ENCODE peak calls at places on chromosomes 7 and 10, in nine cellular contexts. One of them, this sample, is unnamed.

GRCh38 chr10:44966129-44966815 is 6.7 kb downstream of the RASSF4 start:
- DNase-seq in mesothelial cell of epicardium: peak; percentile 11
- DNase-seq in dorsolateral prefrontal cortex: no peak
- DNase-seq in A549: no peak
- DNase-seq in C1 segment of cervical spinal cord: no peak
- DNase-seq in AG20443: no peak
- DNase-seq in brain microvascular endothelial cell: no peak
- DNase-seq in T-cell: no peak
- DNase-seq in M059J: peak; percentile 49
- DNase-seq in this sample: no peak

GRCh38 chr10:132135398-132135872 is 51.3 kb upstream of the DPYSL4 start:
- DNase-seq in mesothelial cell of epicardium: no peak
- DNase-seq in dorsolateral prefrontal cortex: peak; percentile 18
- DNase-seq in A549: no peak
- DNase-seq in C1 segment of cervical spinal cord: no peak
- DNase-seq in AG20443: no peak
- DNase-seq in brain microvascular endothelial cell: no peak
- DNase-seq in T-cell: no peak
- DNase-seq in M059J: no peak
- DNase-seq in this sample: no peak

GRCh38 chr10:62231371-62231770 is 37.3 kb downstream of the RTKN2 start:
- DNase-seq in mesothelial cell of epicardium: no peak
- DNase-seq in dorsolateral prefrontal cortex: no peak
- DNase-seq in A549: peak; percentile 36
- DNase-seq in C1 segment of cervical spinal cord: no peak
- DNase-seq in AG20443: peak; percentile 63
- DNase-seq in brain microvascular endothelial cell: peak; percentile 57
- DNase-seq in T-cell: no peak
- DNase-seq in M059J: peak; percentile 83
- DNase-seq in this sample: peak; percentile 55

GRCh38 chr10:80174641-80175395 is 30.5 kb downstream of the ANXA11 start:
- DNase-seq in mesothelial cell of epicardium: no peak
- DNase-seq in dorsolateral prefrontal cortex: no peak
- DNase-seq in A549: no peak
- DNase-seq in C1 segment of cervical spinal cord: no peak
- DNase-seq in AG20443: no peak
- DNase-seq in brain microvascular endothelial cell: no peak
- DNase-seq in T-cell: no peak
- DNase-seq in M059J: no peak
- DNase-seq in this sample: no peak

GRCh38 chr10:88209837-88210552 is 346.6 kb downstream of the PTEN start:
- DNase-seq in mesothelial cell of epicardium: no peak
- DNase-seq in dorsolateral prefrontal cortex: no peak
- DNase-seq in A549: no peak
- DNase-seq in C1 segment of cervical spinal cord: no peak
- DNase-seq in AG20443: peak; percentile 44
- DNase-seq in brain microvascular endothelial cell: peak; percentile 9
- DNase-seq in T-cell: no peak
- DNase-seq in M059J: peak; percentile 55
- DNase-seq in this sample: no peak

GRCh38 chr7:105399043-105399725 is 10.5 kb upstream of the SRPK2 start:
- DNase-seq in mesothelial cell of epicardium: no peak
- DNase-seq in dorsolateral prefrontal cortex: no peak
- DNase-seq in A549: peak; percentile 32
- DNase-seq in C1 segment of cervical spinal cord: no peak
- DNase-seq in AG20443: peak; percentile 28
- DNase-seq in brain microvascular endothelial cell: no peak
- DNase-seq in T-cell: no peak
- DNase-seq in M059J: peak; percentile 34
- DNase-seq in this sample: peak; percentile 67

GRCh38 chr7:124101173-124101768 is 68.4 kb upstream of the TMEM229A start:
- DNase-seq in mesothelial cell of epicardium: no peak
- DNase-seq in dorsolateral prefrontal cortex: no peak
- DNase-seq in A549: peak; percentile 31
- DNase-seq in C1 segment of cervical spinal cord: no peak
- DNase-seq in AG20443: no peak
- DNase-seq in brain microvascular endothelial cell: no peak
- DNase-seq in T-cell: no peak
- DNase-seq in M059J: peak; percentile 24
- DNase-seq in this sample: peak; percentile 59

GRCh38 chr10:74880041-74880440 is 53.6 kb downstream of the KAT6B start:
- DNase-seq in mesothelial cell of epicardium: no peak
- DNase-seq in dorsolateral prefrontal cortex: no peak
- DNase-seq in A549: no peak
- DNase-seq in C1 segment of cervical spinal cord: no peak
- DNase-seq in AG20443: no peak
- DNase-seq in brain microvascular endothelial cell: peak; percentile 8
- DNase-seq in T-cell: no peak
- DNase-seq in M059J: no peak
- DNase-seq in this sample: no peak

GRCh38 chr7:26990268-26990667 is 105.5 kb downstream of the HOXA1 start:
- DNase-seq in mesothelial cell of epicardium: no peak
- DNase-seq in dorsolateral prefrontal cortex: no peak
- DNase-seq in A549: no peak
- DNase-seq in C1 segment of cervical spinal cord: no peak
- DNase-seq in AG20443: peak; percentile 34
- DNase-seq in brain microvascular endothelial cell: no peak
- DNase-seq in T-cell: no peak
- DNase-seq in M059J: no peak
- DNase-seq in this sample: no peak

GRCh38 chr7:112135815-112136706 is 70.1 kb downstream of the DOCK4 start:
- DNase-seq in mesothelial cell of epicardium: no peak
- DNase-seq in dorsolateral prefrontal cortex: no peak
- DNase-seq in A549: no peak
- DNase-seq in C1 segment of cervical spinal cord: no peak
- DNase-seq in AG20443: no peak
- DNase-seq in brain microvascular endothelial cell: no peak
- DNase-seq in T-cell: no peak
- DNase-seq in M059J: peak; percentile 18
- DNase-seq in this sample: peak; percentile 31

GRCh38 chr10:123683459-123683858 is 17.3 kb downstream of the GPR26 start:
- DNase-seq in mesothelial cell of epicardium: no peak
- DNase-seq in dorsolateral prefrontal cortex: no peak
- DNase-seq in A549: no peak
- DNase-seq in C1 segment of cervical spinal cord: no peak
- DNase-seq in AG20443: no peak
- DNase-seq in brain microvascular endothelial cell: no peak
- DNase-seq in T-cell: no peak
- DNase-seq in M059J: no peak
- DNase-seq in this sample: no peak

GRCh38 chr7:28311670-28312069 is 100.6 kb upstream of the CREB5 start:
- DNase-seq in mesothelial cell of epicardium: no peak
- DNase-seq in dorsolateral prefrontal cortex: no peak
- DNase-seq in A549: no peak
- DNase-seq in C1 segment of cervical spinal cord: no peak
- DNase-seq in AG20443: no peak
- DNase-seq in brain microvascular endothelial cell: no peak
- DNase-seq in T-cell: no peak
- DNase-seq in M059J: no peak
- DNase-seq in this sample: no peak

This sample was measured in dermis blood vessel endothelial cell.